ENCODE peak calls at places on chromosomes 1 and 21, in ten cellular contexts. Y, O, P, G, B, K, N, T, Z and Q are unnamed samples.

GRCh38 chr1:212950243-212951057 is at the start of gene VASH2:
- DNase-seq in Y (peak), O (peak), P (peak), G (peak), B (peak), K (peak), N (peak), T (peak), Z (peak), Q (peak)

GRCh38 chr1:246497331-246497915 is 9.7 kb downstream of the SMYD3 start:
- DNase-seq in Y (no peak), O (no peak), P (peak), G (no peak), B (peak), K (no peak), N (no peak), T (no peak), Z (no peak), Q (no peak)

GRCh38 chr1:5267603-5268235 is 613.3 kb downstream of the AJAP1 start:
- DNase-seq in Y (no peak), O (no peak), P (no peak), G (no peak), B (no peak), K (no peak), N (no peak), T (no peak), Z (no peak), Q (no peak)

GRCh38 chr1:109718495-109718894 is 6.4 kb downstream of the GSTM5 start:
- DNase-seq in Y (no peak), O (no peak), P (peak), G (no peak), B (peak), K (no peak), N (no peak), T (no peak), Z (no peak), Q (no peak)

GRCh38 chr1:31444725-31445448 is 31.9 kb downstream of the SERINC2 start:
- DNase-seq in Y (no peak), O (peak), P (no peak), G (no peak), B (peak), K (no peak), N (no peak), T (no peak), Z (no peak), Q (no peak)

GRCh38 chr1:67322442-67322841 is 14.8 kb downstream of the IL12RB2 start:
- DNase-seq in Y (no peak), O (no peak), P (no peak), G (no peak), B (no peak), K (no peak), N (no peak), T (no peak), Z (no peak), Q (no peak)

GRCh38 chr1:165452336-165453130 is 7.6 kb upstream of the RXRG start:
- DNase-seq in Y (no peak), O (no peak), P (no peak), G (no peak), B (peak), K (no peak), N (no peak), T (no peak), Z (no peak), Q (no peak)

GRCh38 chr1:94790246-94790645 is 29.9 kb upstream of the SLC44A3 start:
- DNase-seq in Y (no peak), O (no peak), P (peak), G (no peak), B (no peak), K (no peak), N (no peak), T (no peak), Z (no peak), Q (no peak)

GRCh38 chr1:111140680-111140967 is 601 bp downstream of the CEPT1 start:
- DNase-seq in Y (no peak), O (peak), P (peak), G (peak), B (peak), K (no peak), N (peak), T (no peak), Z (no peak), Q (no peak)

GRCh38 chr1:212605441-212605976 is 3.1 kb upstream of the ATF3 start:
- DNase-seq in Y (no peak), O (no peak), P (no peak), G (no peak), B (no peak), K (no peak), N (no peak), T (no peak), Z (no peak), Q (no peak)

GRCh38 chr1:27603962-27604578 is at the start of gene AHDC1:
- DNase-seq in Y (peak), O (peak), P (peak), G (peak), B (peak), K (peak), N (peak), T (peak), Z (peak), Q (peak)

GRCh38 chr1:116504308-116505156 is 66.3 kb downstream of the CD58 start:
- DNase-seq in Y (peak), O (peak), P (peak), G (peak), B (peak), K (peak), N (no peak), T (peak), Z (peak), Q (no peak)

GRCh38 chr1:24386241-24386640 is 27.3 kb downstream of the STPG1 start:
- DNase-seq in Y (no peak), O (no peak), P (no peak), G (no peak), B (no peak), K (peak), N (no peak), T (no peak), Z (no peak), Q (no peak)

GRCh38 chr1:232084584-232085223 is 458.1 kb downstream of the DISC1 start:
- DNase-seq in Y (no peak), O (no peak), P (peak), G (no peak), B (no peak), K (no peak), N (no peak), T (no peak), Z (no peak), Q (no peak)

GRCh38 chr1:235341334-235341733 is 13.0 kb downstream of the GGPS1 start:
- DNase-seq in Y (no peak), O (no peak), P (no peak), G (no peak), B (no peak), K (no peak), N (no peak), T (no peak), Z (no peak), Q (no peak)

GRCh38 chr1:159594581-159594980 is 7.0 kb downstream of the APCS start:
- DNase-seq in Y (no peak), O (no peak), P (no peak), G (no peak), B (no peak), K (no peak), N (no peak), T (no peak), Z (no peak), Q (no peak)

GRCh38 chr1:159595006-159595405 is 7.4 kb downstream of the APCS start:
- DNase-seq in Y (no peak), O (no peak), P (no peak), G (no peak), B (no peak), K (no peak), N (no peak), T (no peak), Z (no peak), Q (no peak)

GRCh38 chr1:159600894-159601293 is 13.3 kb downstream of the APCS start:
- DNase-seq in Y (no peak), O (no peak), P (no peak), G (no peak), B (no peak), K (no peak), N (no peak), T (no peak), Z (no peak), Q (no peak)

GRCh38 chr1:159602501-159602900 is 14.9 kb downstream of the APCS start:
- DNase-seq in Y (no peak), O (no peak), P (no peak), G (no peak), B (no peak), K (no peak), N (no peak), T (no peak), Z (no peak), Q (no peak)

GRCh38 chr1:159598196-159598595 is 10.6 kb downstream of the APCS start:
- DNase-seq in Y (no peak), O (no peak), P (peak), G (no peak), B (no peak), K (no peak), N (no peak), T (no peak), Z (no peak), Q (no peak)
- TF ChIP-seq POLR2A in Y (no peak), O (no peak), P (no peak), G (no peak), B (no peak), K (no peak), N (no peak), T (no peak), Z (no peak), Q (no peak)

GRCh38 chr1:208203848-208204609 is 40.2 kb downstream of the PLXNA2 start:
- DNase-seq in Y (no peak), O (no peak), P (no peak), G (no peak), B (no peak), K (no peak), N (no peak), T (no peak), Z (no peak), Q (no peak)
- TF ChIP-seq POLR2A in Y (no peak), O (no peak), P (no peak), G (no peak), B (no peak), K (no peak), N (no peak), T (no peak), Z (no peak), Q (no peak)

DNA sequence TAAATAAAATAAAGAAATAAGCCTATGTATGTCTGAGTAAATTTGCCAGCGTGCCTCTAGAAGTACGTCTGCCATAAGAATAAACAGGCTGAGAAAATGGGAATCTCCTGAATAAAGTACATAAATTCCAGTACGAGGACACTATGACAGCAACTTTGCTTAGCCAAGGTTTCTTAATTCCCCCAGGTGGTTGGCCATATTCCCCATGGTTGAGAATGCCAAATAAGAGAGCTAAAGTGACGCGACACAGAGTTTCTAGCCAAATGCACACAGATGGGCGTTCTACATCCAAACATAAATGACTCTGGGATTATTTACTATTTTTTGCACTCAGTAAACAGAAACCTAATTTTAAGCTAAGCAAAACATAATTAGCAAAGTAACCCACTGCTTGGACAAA is 19.5 kb downstream of the KCNH1 start:
- DNase-seq in Y (no peak), O (no peak), P (no peak), G (no peak), B (no peak), K (no peak), N (no peak), T (no peak), Z (no peak), Q (no peak)
- TF ChIP-seq POLR2A in Y (no peak), O (no peak), P (no peak), G (no peak), B (no peak), K (no peak), N (no peak), T (no peak), Z (no peak), Q (no peak)

GRCh38 chr1:19646366-19646765 is 2.3 kb downstream of the NBL1 start:
- DNase-seq in Y (no peak), O (peak), P (no peak), G (no peak), B (no peak), K (no peak), N (no peak), T (no peak), Z (no peak), Q (no peak)
- TF ChIP-seq POLR2A in Y (no peak), O (peak), P (no peak), G (no peak), B (no peak), K (no peak), N (no peak), T (no peak), Z (no peak), Q (no peak)

DNA sequence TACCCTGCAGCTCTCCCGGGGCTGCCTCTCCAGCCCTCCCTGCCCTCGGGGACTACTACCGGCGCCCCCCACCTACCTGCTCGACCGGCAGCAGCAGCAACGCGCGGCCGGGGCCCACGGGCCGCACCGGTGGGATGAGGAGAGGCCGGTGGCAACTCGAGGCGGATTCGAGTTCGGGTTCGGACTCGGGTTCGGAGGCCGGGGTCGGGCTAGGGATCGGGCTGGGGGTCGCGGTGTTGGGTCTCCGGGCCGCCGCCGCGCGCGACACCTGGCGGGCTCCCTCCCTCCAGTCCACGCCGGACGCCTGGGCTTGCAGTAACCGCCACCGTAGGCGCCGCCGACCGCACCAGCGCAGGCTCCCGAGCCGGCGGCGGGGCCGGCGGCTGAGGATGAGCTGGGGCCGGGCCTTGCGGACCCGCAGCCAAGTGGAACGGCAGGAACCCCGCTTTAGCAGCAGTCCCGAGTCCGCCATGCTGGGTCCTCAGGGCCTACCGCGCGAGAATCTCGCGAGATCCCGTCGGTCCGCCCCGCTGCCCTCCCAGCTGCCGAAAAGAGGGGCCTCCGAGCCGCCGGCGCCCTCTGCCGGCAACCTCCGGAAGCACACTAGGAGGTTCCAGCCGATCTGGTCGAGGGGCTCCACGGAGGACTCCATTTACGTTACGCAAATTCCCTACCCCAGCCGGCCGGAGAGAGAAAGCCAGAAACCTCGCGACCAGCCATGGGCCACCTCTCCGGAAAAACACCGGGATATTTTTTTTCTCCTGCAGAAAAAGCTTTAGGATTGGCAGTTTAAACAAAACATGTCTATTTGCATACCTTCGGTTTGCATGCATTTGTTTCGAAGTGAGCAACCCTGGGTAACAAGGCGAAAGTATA is at the start of gene NOL9:
- DNase-seq in Y (peak), O (peak), P (peak), G (peak), B (peak), K (peak), N (peak), T (peak), Z (peak), Q (peak)
- TF ChIP-seq POLR2A in Y (no peak), O (peak), P (peak), G (peak), B (peak), K (no peak), N (no peak), T (peak), Z (no peak), Q (peak)

DNA sequence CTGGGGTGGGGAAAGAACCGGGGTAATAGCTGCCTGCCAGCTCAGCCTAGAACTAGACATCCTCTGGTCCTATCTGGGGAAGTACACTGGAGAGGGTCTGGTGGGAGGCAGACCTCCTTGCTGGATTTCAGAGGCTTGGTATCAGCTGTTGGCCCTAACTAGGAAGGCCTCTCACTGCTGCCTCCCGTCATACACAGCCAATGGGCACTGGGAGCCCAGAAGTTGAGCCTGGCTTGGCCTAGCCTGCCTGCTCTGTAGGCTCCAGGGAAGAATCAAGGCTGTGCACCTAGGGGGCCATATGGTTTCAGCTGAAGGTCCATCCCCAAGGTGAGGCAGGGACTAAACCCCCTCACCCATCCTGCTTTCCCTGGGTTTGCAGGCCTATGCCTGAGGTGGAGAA is 4.3 kb upstream of the MUTYH start:
- DNase-seq in Y (no peak), O (no peak), P (no peak), G (no peak), B (no peak), K (no peak), N (no peak), T (no peak), Z (no peak), Q (no peak)
- TF ChIP-seq POLR2A in Y (no peak), O (no peak), P (no peak), G (no peak), B (peak), K (no peak), N (no peak), T (no peak), Z (no peak), Q (no peak)

GRCh38 chr21:41765393-41765950 is 1.4 kb downstream of the RIPK4 start:
- DNase-seq in Y (peak), O (no peak), P (no peak), G (no peak), B (no peak), K (no peak), N (no peak), T (no peak), Z (no peak), Q (no peak)
- TF ChIP-seq POLR2A in Y (no peak), O (no peak), P (no peak), G (no peak), B (no peak), K (no peak), N (no peak), T (no peak), Z (no peak), Q (no peak)

GRCh38 chr1:37477946-37478345 is 3.6 kb downstream of the ZC3H12A start:
- DNase-seq in Y (no peak), O (peak), P (no peak), G (no peak), B (no peak), K (no peak), N (no peak), T (no peak), Z (no peak), Q (no peak)
- TF ChIP-seq POLR2A in Y (no peak), O (no peak), P (no peak), G (no peak), B (no peak), K (no peak), N (no peak), T (peak), Z (no peak), Q (no peak)

DNA sequence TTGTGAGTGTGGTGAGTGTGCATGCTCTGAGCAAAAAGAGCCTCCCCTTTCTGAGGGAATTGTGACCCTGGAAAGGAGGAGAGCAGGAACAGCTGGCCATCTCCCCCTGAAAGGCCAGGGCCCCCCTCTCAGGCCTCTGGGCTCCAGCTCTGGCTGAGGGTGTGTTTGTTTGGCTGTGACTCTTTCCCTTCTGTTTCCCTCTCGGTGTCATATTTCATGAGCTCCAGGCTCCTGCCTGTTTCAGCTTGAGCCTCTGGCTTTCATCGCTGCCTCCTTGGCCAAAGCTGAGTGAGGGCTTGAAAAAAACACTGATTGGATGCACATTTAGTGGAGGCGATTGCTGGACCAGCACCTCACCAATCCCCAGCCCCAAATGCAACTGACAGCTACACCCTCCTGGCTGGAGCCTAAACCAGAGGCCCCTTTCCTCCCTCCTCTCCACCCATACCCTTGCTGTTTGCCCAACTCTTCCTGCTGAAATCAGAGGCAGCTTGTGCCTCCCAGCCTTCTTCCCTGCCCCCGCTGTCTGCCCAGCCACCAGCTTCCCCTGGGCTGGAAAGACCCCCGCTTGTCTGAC is 64.1 kb downstream of the DDR2 start:
- DNase-seq in Y (peak), O (peak), P (peak), G (peak), B (peak), K (peak), N (peak), T (no peak), Z (peak), Q (peak)
- TF ChIP-seq POLR2A in Y (no peak), O (no peak), P (no peak), G (peak), B (no peak), K (no peak), N (no peak), T (no peak), Z (no peak), Q (no peak)